ENCODE peak calls at places on chromosome 12, in five cellular contexts. A is upper lobe of left lung, E is heart right ventricle, U is GM12878, T is gastrocnemius medialis. N is an unnamed sample.

GRCh38 chr12:91077228-91077954 is 19.6 kb upstream of the KERA start:
- ATAC-seq in T (no peak), E (no peak), U (peak), A (no peak), N (no peak)

GRCh38 chr12:25014961-25015360 is 66.1 kb upstream of the BCAT1 start:
- ATAC-seq in U (no peak), A (no peak), T (no peak), E (no peak), N (no peak)

GRCh38 chr12:52045794-52046199 is 5.4 kb upstream of the NR4A1 start:
- ATAC-seq in T (no peak), U (peak), A (peak), E (peak), N (no peak)

GRCh38 chr12:77213316-77213715 is 147.9 kb upstream of the E2F7 start:
- ATAC-seq in E (peak), T (peak), U (no peak), A (no peak), N (peak)

GRCh38 chr12:67455236-67455635 is 186.1 kb downstream of the CAND1 start:
- ATAC-seq in A (peak), U (no peak), E (no peak), T (no peak), N (no peak)

GRCh38 chr12:91222746-91223145 is 40.1 kb upstream of the DCN start:
- ATAC-seq in A (no peak), E (no peak), T (no peak), U (no peak), N (no peak)

GRCh38 chr12:132282950-132283771 is 46.2 kb downstream of the GALNT9 start:
- ATAC-seq in T (no peak), A (no peak), U (no peak), E (no peak), N (no peak)

GRCh38 chr12:47808049-47808448 is 11.7 kb downstream of the HDAC7 start:
- ATAC-seq in U (peak), A (no peak), E (peak), T (peak), N (peak)

GRCh38 chr12:42574879-42575278 is 14.7 kb downstream of the PRICKLE1 start:
- ATAC-seq in E (no peak), A (peak), T (no peak), U (no peak), N (no peak)

N was measured in SK-N-SH treated with all-trans-retinoic acid at 6 μM for 48 hours.